ENCODE peak calls at places on chromosomes 11 and 22, in nine cellular contexts. E is brain microvascular endothelial cell, M is body of pancreas, B is psoas muscle, I is A549, W is cardiac fibroblast, G is IMR-90, H is left lung, K is AG04450. S is an unnamed sample.

GRCh38 chr11:95228081-95228859 is 2.7 kb downstream of the SESN3 start:
- DNase-seq in G (no peak), W (peak), K (no peak), E (no peak), M (no peak), B (no peak), H (no peak), I (no peak), S (peak)

GRCh38 chr11:122198291-122198983 is 82.4 kb upstream of the BLID start:
- DNase-seq in B (no peak), M (no peak), H (no peak), E (no peak), I (no peak), K (no peak), W (peak), G (peak), S (no peak)

GRCh38 chr11:130480166-130480565 is 31.7 kb downstream of the ADAMTS15 start:
- DNase-seq in E (peak), W (peak), G (peak), K (peak), M (no peak), H (no peak), B (no peak), I (no peak), S (no peak)

GRCh38 chr22:43827926-43828710 is 16.0 kb upstream of the EFCAB6 start:
- DNase-seq in B (peak), I (peak), E (no peak), K (no peak), G (no peak), H (peak), M (no peak), W (no peak), S (no peak)

GRCh38 chr11:8381343-8381742 is 117.7 kb upstream of the LMO1 start:
- DNase-seq in K (no peak), M (no peak), E (no peak), W (no peak), H (no peak), G (no peak), B (no peak), I (no peak), S (no peak)

GRCh38 chr11:45144126-45145082 is 2.0 kb upstream of the PRDM11 start:
- DNase-seq in W (no peak), M (no peak), K (no peak), H (no peak), I (no peak), E (no peak), G (no peak), B (no peak), S (no peak)

GRCh38 chr22:30763815-30764686 is 69.4 kb downstream of the OSBP2 start:
- DNase-seq in G (peak), M (peak), I (peak), E (peak), H (no peak), K (peak), W (peak), B (no peak), S (peak)

GRCh38 chr11:72598901-72599300 is 75.3 kb downstream of the PDE2A start:
- DNase-seq in M (peak), I (peak), H (no peak), B (peak), W (peak), G (peak), E (peak), K (no peak), S (no peak)

GRCh38 chr11:1553808-1554594 is 18.1 kb downstream of the DUSP8 start:
- DNase-seq in H (peak), G (no peak), B (no peak), W (no peak), K (no peak), M (peak), E (no peak), I (no peak), S (no peak)

GRCh38 chr11:14342906-14343305 is 16.1 kb downstream of the RRAS2 start:
- DNase-seq in I (no peak), E (no peak), K (peak), G (peak), M (no peak), B (no peak), W (peak), H (no peak), S (peak)

GRCh38 chr11:119641991-119642745 is 86.8 kb downstream of the NECTIN1 start:
- DNase-seq in W (peak), K (no peak), H (no peak), M (peak), E (peak), I (peak), G (peak), B (no peak), S (peak)

GRCh38 chr11:13333456-13333957 is 55.9 kb downstream of the BMAL1 start:
- DNase-seq in W (no peak), I (peak), B (no peak), E (no peak), M (peak), H (no peak), G (no peak), K (no peak), S (peak)

GRCh38 chr22:48394787-48395620 is 1432.7 kb downstream of the BRD1 start:
- DNase-seq in W (no peak), E (no peak), M (no peak), K (no peak), H (no peak), B (no peak), I (no peak), G (no peak), S (no peak)

GRCh38 chr11:71996946-71997345 is 1.8 kb upstream of the IL18BP start:
- DNase-seq in K (no peak), E (no peak), G (no peak), I (no peak), H (peak), B (peak), W (no peak), M (no peak), S (no peak)

GRCh38 chr11:130389315-130389935 is 39.0 kb downstream of the ADAMTS8 start:
- DNase-seq in I (no peak), M (no peak), K (no peak), H (no peak), E (peak), B (no peak), G (no peak), W (peak), S (no peak)

GRCh38 chr22:50186789-50187523 is 1.2 kb downstream of the TRABD start:
- DNase-seq in I (no peak), B (peak), E (no peak), K (no peak), W (peak), H (no peak), G (peak), M (no peak), S (peak)

GRCh38 chr11:115848614-115849013 is 344.4 kb upstream of the CADM1 start:
- DNase-seq in M (no peak), G (no peak), H (no peak), K (no peak), W (no peak), B (no peak), E (no peak), I (no peak), S (no peak)

GRCh38 chr11:101738494-101738893 is 154.7 kb upstream of the TRPC6 start:
- DNase-seq in B (no peak), M (no peak), G (no peak), K (no peak), W (no peak), I (no peak), E (no peak), H (no peak), S (no peak)

GRCh38 chr22:31937328-31937727 is 7.0 kb upstream of the YWHAH start:
- DNase-seq in I (no peak), M (no peak), B (no peak), W (no peak), E (no peak), H (no peak), G (no peak), K (no peak), S (no peak)

GRCh38 chr11:117595440-117595839 is 201.6 kb downstream of the DSCAML1 start:
- DNase-seq in M (no peak), B (no peak), I (no peak), E (no peak), K (no peak), H (peak), G (no peak), W (no peak), S (no peak)

GRCh38 chr11:103515283-103515682 is 406.1 kb downstream of the DYNC2H1 start:
- DNase-seq in H (no peak), G (no peak), W (no peak), I (no peak), B (no peak), E (no peak), M (no peak), K (no peak), S (no peak)

GRCh38 chr11:10314199-10315072 is 9.6 kb downstream of the ADM start:
- DNase-seq in G (peak), I (peak), B (no peak), E (peak), W (peak), H (no peak), K (no peak), M (no peak), S (peak)

GRCh38 chr11:14908214-14908880 is 16.3 kb upstream of the CYP2R1 start:
- DNase-seq in W (peak), B (no peak), H (no peak), M (peak), I (peak), K (no peak), G (peak), E (peak), S (peak)

GRCh38 chr22:44452531-44453420 is 45.3 kb downstream of the RTL6 start:
- DNase-seq in W (no peak), B (no peak), H (no peak), E (no peak), M (no peak), K (no peak), I (no peak), G (no peak), S (no peak)

GRCh38 chr11:60918941-60919275 is 5.0 kb downstream of the TMEM109 start:
- DNase-seq in K (no peak), M (no peak), I (peak), W (peak), B (no peak), G (peak), E (peak), H (no peak), S (peak)

GRCh38 chr11:61076506-61077304 is 25.6 kb upstream of the CD5 start:
- DNase-seq in E (no peak), W (no peak), B (no peak), G (no peak), H (no peak), M (no peak), K (no peak), I (no peak), S (no peak)

GRCh38 chr22:21624120-21624879 is 5.5 kb downstream of the YDJC start:
- DNase-seq in I (peak), G (peak), B (peak), H (no peak), M (peak), E (no peak), W (peak), K (no peak), S (peak)

GRCh38 chr11:68994161-68994890 is 13.5 kb upstream of the MRGPRD start:
- DNase-seq in I (no peak), G (no peak), M (no peak), H (peak), W (no peak), K (no peak), B (peak), E (no peak), S (no peak)

GRCh38 chr11:114275295-114275694 is 20.9 kb upstream of the NNMT start:
- DNase-seq in B (peak), E (no peak), M (no peak), K (no peak), I (no peak), W (no peak), G (no peak), H (no peak), S (no peak)

GRCh38 chr11:119148855-119149370 is at the start of gene ABCG4:
- DNase-seq in H (no peak), B (no peak), M (peak), I (no peak), G (no peak), W (peak), K (no peak), E (no peak), S (no peak)

GRCh38 chr11:380095-380480 is 10.8 kb downstream of the B4GALNT4 start:
- DNase-seq in E (no peak), K (no peak), H (no peak), G (no peak), B (no peak), W (no peak), M (no peak), I (no peak), S (no peak)
- TF ChIP-seq CTCF in E (no peak), K (no peak), H (no peak), G (no peak), B (no peak), W (no peak), M (no peak), I (no peak), S (no peak)

GRCh38 chr22:37501176-37501609 is 15.0 kb upstream of the MFNG start:
- DNase-seq in M (peak), I (peak), G (no peak), W (peak), K (no peak), E (no peak), H (no peak), B (no peak), S (no peak)

GRCh38 chr22:37503850-37504249 is 15.4 kb downstream of the CARD10 start:
- DNase-seq in M (peak), E (no peak), K (no peak), B (no peak), H (no peak), I (peak), W (no peak), G (no peak), S (no peak)

GRCh38 chr22:37501610-37502341 is 15.6 kb upstream of the MFNG start:
- DNase-seq in W (peak), B (no peak), H (peak), E (peak), M (peak), K (peak), I (peak), G (peak), S (peak)

GRCh38 chr22:37503183-37503683 is 16.0 kb downstream of the CARD10 start:
- DNase-seq in H (no peak), B (no peak), I (no peak), W (no peak), G (no peak), E (no peak), K (no peak), M (no peak), S (no peak)

GRCh38 chr22:37502342-37503182 is 16.4 kb upstream of the MFNG start:
- DNase-seq in M (peak), E (no peak), G (no peak), B (no peak), K (no peak), I (peak), H (peak), W (no peak), S (peak)
- TF ChIP-seq CTCF in M (no peak), E (no peak), G (no peak), B (no peak), K (no peak), I (no peak), H (no peak), W (no peak), S (no peak)

DNA sequence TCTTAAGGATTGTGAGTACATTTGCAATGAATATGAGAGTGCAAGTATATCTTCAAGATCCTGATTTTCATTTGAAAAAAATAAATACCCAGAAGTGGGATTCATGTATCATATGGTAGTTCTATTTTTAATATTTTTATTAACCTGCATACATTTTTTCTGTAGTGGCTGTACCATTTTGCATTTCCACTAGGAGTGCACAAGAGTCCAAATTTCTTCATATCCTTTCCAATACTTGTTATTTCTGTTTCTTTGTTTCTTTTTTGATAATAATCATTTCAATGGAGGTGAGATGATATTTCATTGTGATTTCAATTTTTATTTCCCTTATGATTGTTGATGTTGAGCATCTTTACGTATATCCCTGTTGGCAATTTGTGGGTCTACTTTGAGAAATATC is 759.8 kb upstream of the CNTN5 start:
- DNase-seq in M (no peak), I (no peak), W (peak), K (no peak), E (no peak), G (no peak), B (no peak), H (no peak), S (peak)
- TF ChIP-seq CTCF in M (no peak), I (no peak), W (peak), K (no peak), E (no peak), G (no peak), B (no peak), H (no peak), S (peak)

GRCh38 chr22:27490080-27490479 is 311.5 kb downstream of the MN1 start:
- DNase-seq in G (no peak), E (no peak), W (no peak), B (no peak), H (no peak), K (no peak), I (no peak), M (no peak), S (no peak)

GRCh38 chr22:27485842-27486241 is 315.7 kb downstream of the MN1 start:
- DNase-seq in K (no peak), M (no peak), I (no peak), H (no peak), W (no peak), E (no peak), G (no peak), B (no peak), S (no peak)

GRCh38 chr22:27488456-27489224 is 312.9 kb downstream of the MN1 start:
- DNase-seq in M (peak), G (no peak), E (peak), B (no peak), I (no peak), H (no peak), W (no peak), K (no peak), S (no peak)

GRCh38 chr22:27489265-27489675 is 312.3 kb downstream of the MN1 start:
- DNase-seq in I (peak), H (no peak), B (no peak), E (peak), K (no peak), W (peak), M (peak), G (peak), S (peak)

GRCh38 chr22:27487600-27488450 is 313.7 kb downstream of the MN1 start:
- DNase-seq in B (no peak), K (no peak), I (peak), G (peak), W (no peak), M (peak), E (peak), H (no peak), S (no peak)
- TF ChIP-seq CTCF in B (no peak), K (peak), I (no peak), G (no peak), W (no peak), M (no peak), E (peak), H (no peak), S (no peak)

GRCh38 chr11:126115820-126116319 is 53.2 kb upstream of the CDON start:
- DNase-seq in I (peak), H (peak), E (peak), W (peak), G (peak), K (peak), M (peak), B (peak), S (peak)
- TF ChIP-seq CTCF in I (no peak), H (no peak), E (peak), W (no peak), G (peak), K (peak), M (peak), B (peak), S (peak)

DNA sequence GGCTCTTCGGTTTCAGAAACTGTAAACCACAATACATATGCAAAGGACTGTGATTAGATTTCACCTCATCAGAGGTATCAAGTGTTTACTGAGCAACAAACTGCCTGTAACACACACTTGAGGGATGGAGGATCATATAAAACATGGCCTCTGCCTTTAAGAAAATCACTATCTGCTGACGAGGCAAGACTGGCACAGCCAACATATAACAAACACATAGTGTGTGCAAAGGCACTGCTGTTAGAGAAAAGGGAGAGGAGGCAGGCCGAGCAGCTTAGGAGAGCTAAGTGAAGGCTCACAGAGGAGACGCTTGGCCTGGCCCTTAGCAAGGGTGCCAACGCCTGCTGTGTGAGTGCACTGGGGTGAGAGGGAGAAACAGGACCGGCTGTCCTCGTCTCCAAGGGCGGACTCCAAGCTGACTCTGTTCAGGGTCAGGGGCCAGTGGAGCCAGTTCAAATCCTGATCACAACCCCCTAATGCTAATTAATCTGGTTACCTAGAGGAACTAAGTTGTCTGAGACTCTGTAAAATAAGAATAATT is 48.2 kb downstream of the LRFN4 start:
- DNase-seq in M (no peak), E (no peak), B (no peak), K (no peak), H (no peak), I (no peak), W (no peak), G (no peak), S (peak)
- TF ChIP-seq CTCF in M (no peak), E (no peak), B (no peak), K (no peak), H (no peak), I (no peak), W (no peak), G (no peak), S (no peak)

DNA sequence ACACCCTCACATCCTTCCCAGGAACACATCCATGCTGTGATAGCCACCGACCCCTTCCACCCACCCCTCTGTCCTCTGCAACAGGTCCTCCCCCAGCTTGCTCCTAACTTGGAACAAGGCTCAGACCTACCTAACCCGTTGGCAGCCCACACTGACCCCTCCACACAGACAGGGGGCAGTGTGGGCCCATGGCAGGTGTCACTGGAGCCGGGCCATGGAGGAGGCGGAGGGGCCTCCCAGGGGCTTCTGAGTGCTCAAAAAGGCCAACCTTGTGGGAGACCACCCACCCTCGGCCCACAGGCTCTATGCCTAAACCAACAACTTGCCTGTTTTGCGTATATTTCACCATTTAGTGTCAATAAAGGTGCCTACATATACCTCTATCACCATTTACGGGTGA is 57.0 kb downstream of the CERK start:
- DNase-seq in E (no peak), W (no peak), H (no peak), I (peak), B (no peak), G (no peak), M (peak), K (no peak), S (no peak)
- TF ChIP-seq CTCF in E (peak), W (peak), H (peak), I (no peak), B (peak), G (peak), M (peak), K (peak), S (peak)

GRCh38 chr22:24437820-24438328 is 10.5 kb downstream of the ADORA2A start:
- DNase-seq in I (no peak), B (no peak), W (no peak), G (no peak), E (no peak), K (no peak), M (no peak), H (no peak), S (peak)
- TF ChIP-seq CTCF in I (peak), B (no peak), W (peak), G (peak), E (peak), K (peak), M (no peak), H (no peak), S (no peak)

DNA sequence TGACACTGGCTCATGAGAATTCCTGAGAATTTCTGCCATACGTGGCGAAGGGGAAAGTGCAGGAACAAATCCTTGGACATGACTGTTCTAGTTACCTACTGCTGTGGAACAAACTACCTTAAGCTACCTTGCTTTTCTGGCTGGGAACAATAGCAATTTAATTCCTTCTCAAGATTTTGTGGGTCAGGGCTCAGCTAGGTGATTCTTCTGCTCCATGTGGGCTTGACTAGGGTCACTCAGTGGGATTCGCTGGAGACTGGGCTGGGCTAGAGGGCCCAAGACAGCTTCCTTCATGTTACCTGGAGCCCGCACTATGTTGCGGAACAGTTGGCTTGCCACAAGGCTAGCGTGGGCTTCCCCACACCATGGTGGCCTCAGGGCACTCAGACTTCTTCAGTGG is 6.8 kb upstream of the STIP1 start:
- DNase-seq in B (no peak), K (no peak), E (no peak), M (no peak), I (no peak), W (no peak), G (no peak), H (no peak), S (no peak)
- TF ChIP-seq CTCF in B (no peak), K (no peak), E (no peak), M (no peak), I (no peak), W (no peak), G (no peak), H (no peak), S (no peak)

S was measured in epithelial cell of esophagus.